ENCODE peak calls at places on chromosomes 6 and 20, in eight cellular contexts. J is heart left ventricle; T is psoas muscle; W is upper lobe of right lung; Z is CD8-positive, alpha-beta T cell; L is CD8-positive, alpha-beta memory T cell; H is left ventricle myocardium inferior; V is trophoblast cell. Q is an unnamed sample.

GRCh38 chr20:54219751-54220426 is 12.0 kb downstream of the PFDN4 start:
- DNase-seq in J (no peak), T (no peak), W (no peak), Z (no peak), L (no peak), H (no peak), V (peak), Q (no peak)

GRCh38 chr6:38503032-38503784 is 136.5 kb downstream of the BTBD9 start:
- DNase-seq in J (no peak), T (no peak), W (no peak), Z (no peak), L (no peak), H (no peak), V (peak), Q (no peak)

GRCh38 chr6:40325041-40325440 is 262.1 kb downstream of the LRFN2 start:
- DNase-seq in J (peak), T (no peak), W (no peak), Z (no peak), L (no peak), H (no peak), V (no peak), Q (no peak)

GRCh38 chr20:41664584-41664983 is 46.4 kb upstream of the CHD6 start:
- DNase-seq in J (no peak), T (no peak), W (no peak), Z (no peak), L (no peak), H (no peak), V (peak), Q (no peak)

GRCh38 chr20:57708694-57709673 is 831 bp downstream of the PMEPA1 start:
- DNase-seq in J (peak), T (peak), W (peak), Z (no peak), L (peak), H (peak), V (peak), Q (no peak)

GRCh38 chr20:49717693-49718092 is 4.0 kb upstream of the B4GALT5 start:
- DNase-seq in J (no peak), T (peak), W (no peak), Z (no peak), L (no peak), H (no peak), V (peak), Q (no peak)

GRCh38 chr6:114051031-114051430 is 80.1 kb upstream of the HDAC2 start:
- DNase-seq in J (no peak), T (no peak), W (no peak), Z (no peak), L (no peak), H (no peak), V (no peak), Q (no peak)

GRCh38 chr6:112223070-112223861 is 31.1 kb downstream of the LAMA4 start:
- DNase-seq in J (no peak), T (no peak), W (no peak), Z (no peak), L (no peak), H (no peak), V (peak), Q (no peak)

GRCh38 chr20:50691585-50692552 is 527 bp upstream of the RIPOR3 start:
- DNase-seq in J (peak), T (peak), W (no peak), Z (no peak), L (no peak), H (no peak), V (no peak), Q (no peak)

GRCh38 chr6:141552031-141552430 is 580.7 kb upstream of the GJE1 start:
- DNase-seq in J (no peak), T (no peak), W (no peak), Z (no peak), L (no peak), H (no peak), V (no peak), Q (no peak)

GRCh38 chr6:120129228-120129627 is 779.7 kb upstream of the MAN1A1 start:
- DNase-seq in J (no peak), T (no peak), W (no peak), Z (no peak), L (no peak), H (no peak), V (no peak), Q (no peak)

GRCh38 chr6:79334674-79335073 is 100.2 kb upstream of the HMGN3 start:
- DNase-seq in J (no peak), T (no peak), W (no peak), Z (no peak), L (no peak), H (no peak), V (no peak), Q (no peak)

GRCh38 chr6:150006961-150007464 is 18.3 kb downstream of the RAET1L start:
- DNase-seq in J (no peak), T (no peak), W (no peak), Z (no peak), L (no peak), H (no peak), V (peak), Q (no peak)

GRCh38 chr6:3913077-3913957 is 64.1 kb downstream of the FAM50B start:
- DNase-seq in J (peak), T (no peak), W (no peak), Z (no peak), L (no peak), H (no peak), V (peak), Q (no peak)

GRCh38 chr6:1027109-1027794 is 284.6 kb upstream of the FOXQ1 start:
- DNase-seq in J (no peak), T (no peak), W (no peak), Z (no peak), L (no peak), H (no peak), V (no peak), Q (no peak)

GRCh38 chr6:169785566-169785965 is 34.1 kb downstream of the ERMARD start:
- DNase-seq in J (no peak), T (no peak), W (no peak), Z (no peak), L (no peak), H (no peak), V (no peak), Q (no peak)

GRCh38 chr6:36937896-36938295 is 16.6 kb upstream of the PI16 start:
- DNase-seq in J (no peak), T (no peak), W (peak), Z (no peak), L (no peak), H (no peak), V (no peak), Q (no peak)

GRCh38 chr6:136095961-136096360 is 154.2 kb downstream of the MTFR2 start:
- DNase-seq in J (peak), T (peak), W (no peak), Z (no peak), L (no peak), H (peak), V (no peak), Q (peak)

GRCh38 chr6:151690303-151690702 is 117.2 kb upstream of the ESR1 start:
- DNase-seq in J (no peak), T (no peak), W (no peak), Z (no peak), L (no peak), H (no peak), V (no peak), Q (no peak)

GRCh38 chr6:98834060-98835031 is at the start of gene POU3F2:
- DNase-seq in J (peak), T (peak), W (peak), Z (peak), L (peak), H (peak), V (peak), Q (peak)

GRCh38 chr6:42911171-42912021 is 4.5 kb upstream of the PTCRA start:
- DNase-seq in J (no peak), T (no peak), W (no peak), Z (no peak), L (no peak), H (no peak), V (no peak), Q (no peak)

GRCh38 chr6:79868098-79868722 is 79.1 kb downstream of the ELOVL4 start:
- DNase-seq in J (no peak), T (no peak), W (no peak), Z (no peak), L (no peak), H (no peak), V (peak), Q (no peak)

GRCh38 chr20:1624811-1625690 is 5.2 kb upstream of the SIRPB1 start:
- DNase-seq in J (no peak), T (no peak), W (no peak), Z (no peak), L (no peak), H (no peak), V (peak), Q (no peak)

GRCh38 chr6:41747256-41748101 is at the start of gene PGC:
- DNase-seq in J (no peak), T (no peak), W (no peak), Z (no peak), L (no peak), H (no peak), V (peak), Q (no peak)

GRCh38 chr20:48928832-48929725 is 7.6 kb downstream of the ARFGEF2 start:
- DNase-seq in J (no peak), T (no peak), W (no peak), Z (no peak), L (no peak), H (no peak), V (no peak), Q (no peak)

GRCh38 chr6:130020106-130020851 is 1.9 kb downstream of the L3MBTL3 start:
- DNase-seq in J (peak), T (peak), W (peak), Z (peak), L (peak), H (peak), V (peak), Q (peak)

GRCh38 chr20:24469116-24470030 is at the start of gene SYNDIG1:
- DNase-seq in J (peak), T (no peak), W (no peak), Z (no peak), L (no peak), H (peak), V (no peak), Q (peak)

GRCh38 chr20:43667341-43668132 is 623 bp downstream of the MYBL2 start:
- DNase-seq in J (no peak), T (no peak), W (no peak), Z (no peak), L (no peak), H (no peak), V (no peak), Q (no peak)

GRCh38 chr6:35441642-35442041 is 10.5 kb upstream of the FANCE start:
- DNase-seq in J (no peak), T (no peak), W (no peak), Z (no peak), L (no peak), H (no peak), V (no peak), Q (no peak)

GRCh38 chr6:11251553-11252358 is 19.3 kb upstream of the NEDD9 start:
- DNase-seq in J (peak), T (peak), W (no peak), Z (no peak), L (no peak), H (peak), V (peak), Q (no peak)

GRCh38 chr6:116649129-116649528 is 19.4 kb downstream of the ZUP1 start:
- DNase-seq in J (no peak), T (no peak), W (no peak), Z (no peak), L (no peak), H (no peak), V (no peak), Q (no peak)

GRCh38 chr6:90940812-90941481 is 354.1 kb upstream of the MAP3K7 start:
- DNase-seq in J (no peak), T (no peak), W (no peak), Z (no peak), L (no peak), H (no peak), V (peak), Q (no peak)

GRCh38 chr20:49186535-49187329 is 1.4 kb downstream of the STAU1 start:
- DNase-seq in J (peak), T (peak), W (peak), Z (peak), L (peak), H (peak), V (peak), Q (peak)

GRCh38 chr6:163228041-163228440 is 186.5 kb upstream of the QKI start:
- DNase-seq in J (no peak), T (no peak), W (no peak), Z (no peak), L (no peak), H (no peak), V (peak), Q (no peak)

GRCh38 chr6:84766118-84766683 is 1.8 kb upstream of the TBX18 start:
- DNase-seq in J (peak), T (no peak), W (no peak), Z (no peak), L (no peak), H (peak), V (no peak), Q (no peak)

GRCh38 chr6:84762220-84762940 is 2.0 kb downstream of the TBX18 start:
- DNase-seq in J (peak), T (no peak), W (no peak), Z (no peak), L (no peak), H (no peak), V (no peak), Q (peak)

GRCh38 chr6:84764332-84765049 is at the start of gene TBX18:
- DNase-seq in J (peak), T (peak), W (peak), Z (no peak), L (no peak), H (peak), V (peak), Q (peak)

GRCh38 chr6:84763397-84764331 is 734 bp downstream of the TBX18 start:
- DNase-seq in J (peak), T (peak), W (no peak), Z (no peak), L (no peak), H (peak), V (no peak), Q (peak)

GRCh38 chr6:84762941-84763396 is 1.4 kb downstream of the TBX18 start:
- DNase-seq in J (peak), T (peak), W (no peak), Z (no peak), L (no peak), H (no peak), V (no peak), Q (peak)
- H3K27ac ChIP-seq in J (peak), T (peak), W (no peak), Z (no peak), L (peak), H (peak), V (no peak), Q (no peak)

GRCh38 chr6:5580736-5581568 is 319.6 kb downstream of the FARS2 start:
- DNase-seq in J (no peak), T (no peak), W (no peak), Z (peak), L (no peak), H (no peak), V (no peak), Q (no peak)

GRCh38 chr6:5583528-5583927 is 322.2 kb downstream of the FARS2 start:
- DNase-seq in J (no peak), T (no peak), W (no peak), Z (no peak), L (no peak), H (no peak), V (no peak), Q (no peak)

GRCh38 chr6:5582758-5583157 is 321.4 kb downstream of the FARS2 start:
- DNase-seq in J (no peak), T (no peak), W (no peak), Z (no peak), L (no peak), H (no peak), V (no peak), Q (no peak)

GRCh38 chr6:5587648-5588047 is 326.3 kb downstream of the FARS2 start:
- DNase-seq in J (no peak), T (no peak), W (no peak), Z (no peak), L (no peak), H (no peak), V (no peak), Q (no peak)

GRCh38 chr6:5584072-5584471 is 322.8 kb downstream of the FARS2 start:
- DNase-seq in J (no peak), T (no peak), W (no peak), Z (no peak), L (no peak), H (no peak), V (no peak), Q (no peak)
- H3K27ac ChIP-seq in J (no peak), T (no peak), W (no peak), Z (no peak), L (no peak), H (no peak), V (no peak), Q (no peak)

DNA sequence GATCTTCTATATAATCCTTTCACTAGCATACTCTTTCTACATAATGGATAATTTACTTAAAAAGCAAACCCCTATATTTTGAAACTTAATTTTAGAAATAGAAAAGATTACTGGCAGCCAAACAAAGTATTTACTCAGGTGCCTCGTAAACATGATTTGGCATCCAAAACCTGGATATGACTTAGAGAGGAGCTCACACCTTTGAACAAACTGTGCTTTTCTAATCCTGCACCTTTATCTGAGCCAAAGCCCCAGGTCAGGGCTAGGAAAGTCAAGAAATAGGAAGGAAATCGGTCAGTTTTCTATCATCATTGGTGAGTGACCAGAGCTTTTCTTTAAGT is 170.9 kb downstream of the PHF3 start:
- DNase-seq in J (no peak), T (no peak), W (no peak), Z (no peak), L (no peak), H (no peak), V (no peak), Q (no peak)
- H3K27ac ChIP-seq in J (no peak), T (peak), W (peak), Z (no peak), L (no peak), H (peak), V (no peak), Q (peak)

GRCh38 chr20:18256440-18257090 is 31.8 kb upstream of the ZNF133 start:
- DNase-seq in J (no peak), T (no peak), W (no peak), Z (no peak), L (no peak), H (no peak), V (no peak), Q (no peak)
- H3K27ac ChIP-seq in J (no peak), T (no peak), W (no peak), Z (no peak), L (no peak), H (no peak), V (no peak), Q (no peak)

DNA sequence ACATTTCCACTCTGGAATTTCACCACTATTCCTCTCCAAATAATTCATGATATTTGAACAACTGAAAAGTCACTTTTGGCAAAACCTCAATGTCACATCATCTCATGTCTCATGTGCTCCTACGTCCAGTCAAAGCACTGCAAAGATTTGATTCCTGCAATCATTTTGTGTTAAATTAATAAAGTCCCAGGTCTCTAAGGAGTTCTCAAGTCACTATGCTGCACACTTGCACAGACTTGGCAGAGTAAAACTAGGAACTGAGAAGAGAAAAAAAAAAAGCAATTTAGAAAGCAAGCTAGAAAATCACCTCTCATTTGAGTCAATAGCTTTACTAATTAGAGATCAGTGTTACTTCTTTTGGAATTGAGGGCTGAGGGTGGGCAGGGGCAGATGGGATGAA is 11.2 kb downstream of the TBX18 start:
- DNase-seq in J (no peak), T (no peak), W (no peak), Z (no peak), L (no peak), H (no peak), V (no peak), Q (no peak)
- H3K27ac ChIP-seq in J (no peak), T (no peak), W (no peak), Z (no peak), L (no peak), H (peak), V (no peak), Q (no peak)

DNA sequence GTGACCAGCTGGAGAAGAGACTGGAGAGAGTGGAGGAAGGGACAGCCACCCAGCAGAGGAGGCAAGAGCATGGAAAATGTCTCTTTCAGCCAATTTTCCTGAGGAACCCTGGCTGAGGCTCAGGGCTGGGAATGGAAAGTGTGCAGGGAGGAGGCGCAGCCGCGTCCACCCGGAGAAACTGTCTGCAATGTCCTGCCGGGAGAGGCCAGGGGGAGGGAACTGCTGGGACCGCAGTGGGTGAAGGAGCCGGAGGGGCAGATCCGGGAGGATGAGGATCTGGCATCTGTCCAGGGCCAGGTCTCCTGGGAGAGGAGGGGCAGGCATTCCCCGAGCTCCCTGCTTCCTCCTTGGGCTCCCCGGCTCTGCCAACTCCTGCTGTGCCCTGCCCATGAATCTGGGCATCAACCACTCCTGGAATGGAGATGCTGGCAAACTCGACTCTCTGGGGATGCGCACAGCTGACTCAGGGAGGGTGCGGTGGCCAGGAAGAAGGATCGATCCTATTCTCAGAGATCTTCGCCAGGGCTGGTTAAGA is 17.4 kb upstream of the HM13 start:
- DNase-seq in J (peak), T (peak), W (no peak), Z (no peak), L (no peak), H (peak), V (no peak), Q (peak)
- H3K27ac ChIP-seq in J (peak), T (peak), W (peak), Z (no peak), L (no peak), H (peak), V (no peak), Q (peak)